ENCODE peak calls at places on chromosomes 5 and 9, in four cellular contexts. V is HEK293T, H is GM12878, Y is K562. P is an unnamed sample.

GRCh38 chr5:93967923-93968322 is 226.5 kb upstream of the POU5F2 start:
- DNase-seq in V (no peak), H (no peak), Y (no peak), P (no peak)

GRCh38 chr5:8058626-8059180 is 189.8 kb downstream of the MTRR start:
- DNase-seq in V (no peak), H (no peak), Y (no peak), P (no peak)

GRCh38 chr5:88897748-88898147 is 14.8 kb upstream of the MEF2C start:
- DNase-seq in V (no peak), H (no peak), Y (no peak), P (no peak)

GRCh38 chr9:116721944-116722343 is 34.8 kb downstream of the TRIM32 start:
- DNase-seq in V (no peak), H (no peak), Y (no peak), P (no peak)

GRCh38 chr9:128821584-128822406 is 3.5 kb downstream of the ENDOG start:
- DNase-seq in V (no peak), H (no peak), Y (no peak), P (no peak)

GRCh38 chr5:92769986-92770385 is 811.0 kb downstream of the NR2F1-AS1 start:
- DNase-seq in V (no peak), H (no peak), Y (no peak), P (no peak)

GRCh38 chr5:94359880-94360279 is 258.5 kb downstream of the KIAA0825 start:
- DNase-seq in V (no peak), H (no peak), Y (no peak), P (no peak)

GRCh38 chr5:5537426-5537825 is 114.9 kb downstream of the ICE1 start:
- DNase-seq in V (no peak), H (no peak), Y (no peak), P (no peak)

GRCh38 chr5:109691248-109691574 is 1.5 kb downstream of the MAN2A1 start:
- DNase-seq in V (peak; percentile 10), H (no peak), Y (no peak), P (no peak)

GRCh38 chr5:127196042-127196441 is 94.6 kb upstream of the MEGF10 start:
- DNase-seq in V (no peak), H (no peak), Y (no peak), P (no peak)

GRCh38 chr5:42572313-42572712 is 149.1 kb downstream of the GHR start:
- DNase-seq in V (no peak), H (no peak), Y (no peak), P (no peak)
- TF ChIP-seq FOXK2 in V (no peak), H (no peak), Y (no peak), P (no peak)

DNA sequence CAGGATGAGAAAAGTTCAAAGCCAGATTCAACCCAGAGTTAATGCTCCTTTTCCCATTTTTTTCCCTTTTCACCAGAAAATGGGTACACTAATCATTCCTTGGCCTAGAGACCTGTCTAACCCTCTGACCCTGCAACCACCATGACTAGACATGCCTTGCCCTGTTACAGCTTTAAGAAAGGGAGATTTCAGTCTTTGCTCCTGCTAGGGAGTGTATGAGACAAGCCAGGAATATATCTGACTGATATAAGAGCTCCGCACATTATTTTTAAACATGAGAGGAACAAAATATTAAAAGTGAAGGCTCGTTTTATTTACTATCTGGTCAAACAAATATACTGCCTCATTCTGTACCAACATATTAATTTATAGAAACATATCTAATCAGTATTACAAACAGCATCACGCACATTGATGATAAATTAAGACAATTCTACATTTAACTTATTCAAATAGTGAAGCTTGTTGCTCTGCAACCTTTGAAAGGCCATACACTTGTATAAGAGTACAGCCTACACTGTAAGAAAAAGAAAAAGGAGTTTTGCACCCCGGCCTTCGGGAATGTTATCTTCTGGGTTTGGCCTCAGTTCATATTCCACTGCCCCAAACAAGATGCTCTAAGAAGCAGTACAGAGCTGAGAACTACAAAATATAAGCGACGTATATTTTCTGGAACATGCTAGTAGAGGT is 132.7 kb downstream of the FBXL17 start:
- DNase-seq in V (no peak), H (no peak), Y (no peak), P (no peak)
- TF ChIP-seq FOXK2 in V (no peak), H (no peak), Y (no peak), P (no peak)

DNA sequence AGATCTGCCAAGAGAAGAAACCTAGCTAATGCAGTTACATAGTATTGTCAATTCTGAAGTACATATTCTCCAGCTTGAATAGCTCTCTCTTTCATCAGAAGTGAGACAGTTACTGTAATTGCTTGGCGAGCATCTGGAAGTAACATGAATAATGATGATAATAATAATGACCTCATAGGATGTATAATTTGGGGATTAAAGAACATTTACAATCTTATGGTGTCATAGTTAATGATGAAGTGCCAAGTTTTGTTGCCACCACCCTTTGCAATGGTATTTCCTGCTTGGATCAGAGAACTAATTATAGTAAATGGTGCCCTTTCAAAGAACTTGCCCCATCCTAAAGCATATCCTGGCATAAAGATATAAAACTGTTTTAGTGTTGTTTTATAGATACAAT is 201.4 kb downstream of the ADAMTSL1 start:
- DNase-seq in V (no peak), H (no peak), Y (no peak), P (no peak)
- TF ChIP-seq FOXK2 in V (no peak), H (no peak), Y (no peak), P (no peak)

GRCh38 chr9:95726756-95727155 is 148.7 kb upstream of the ERCC6L2 start:
- DNase-seq in V (peak; percentile 57), H (no peak), Y (peak; percentile 23), P (peak; percentile 48)
- TF ChIP-seq FOXK2 in V (no peak), H (no peak), Y (no peak), P (no peak)

GRCh38 chr9:136599811-136600660 is 54.2 kb upstream of the NOTCH1 start:
- DNase-seq in V (no peak), H (no peak), Y (no peak), P (no peak)
- TF ChIP-seq FOXK2 in V (no peak), H (no peak), Y (no peak), P (no peak)